ENCODE peak calls at places on chromosomes 16 and 17, in ten cellular contexts. P is HepG2, Y is K562, E is A549, U is spleen, O is uterus, N is endothelial cell of umbilical vein, C is heart left ventricle, L is ovary, G is right lobe of liver. I is an unnamed sample.

GRCh38 chr16:84925092-84925772 is 86.1 kb downstream of the ZDHHC7 start:
- DNase-seq in N (peak; percentile 23), U (peak; percentile 90), P (peak; percentile 53), Y (peak; percentile 87), L (peak; percentile 53), G (peak; percentile 75), O (no peak), C (peak; percentile 71), E (peak; percentile 48), I (peak; percentile 35)

GRCh38 chr17:74859439-74860228 is at the start of gene GRIN2C:
- DNase-seq in G (no peak), E (no peak), N (no peak), U (no peak), C (no peak), P (no peak), O (no peak), L (no peak), Y (peak; percentile 60), I (no peak)

GRCh38 chr17:81036128-81036891 is 1.4 kb downstream of the BAIAP2 start:
- DNase-seq in Y (no peak), G (peak; percentile 69), C (peak; percentile 20), N (no peak), U (peak; percentile 77), P (no peak), E (no peak), O (no peak), L (no peak), I (no peak)

GRCh38 chr17:67349420-67349819 is 17.0 kb downstream of the PSMD12 start:
- DNase-seq in N (no peak), O (no peak), L (no peak), U (no peak), C (no peak), G (no peak), Y (no peak), P (no peak), E (no peak), I (no peak)

GRCh38 chr17:10022416-10022815 is 117.3 kb upstream of the RCVRN start:
- DNase-seq in Y (no peak), L (no peak), E (no peak), C (peak; percentile 33), G (no peak), P (no peak), O (no peak), N (no peak), U (no peak), I (no peak)

GRCh38 chr16:70780546-70780945 is 20.4 kb downstream of the VAC14 start:
- DNase-seq in E (no peak), O (no peak), L (no peak), G (no peak), P (no peak), U (peak; percentile 60), N (no peak), C (no peak), Y (no peak), I (no peak)

GRCh38 chr17:6471531-6472465 is 27.5 kb downstream of the PIMREG start:
- DNase-seq in L (peak; percentile 64), C (no peak), O (no peak), Y (peak; percentile 32), G (no peak), U (no peak), E (peak; percentile 38), P (no peak), N (peak; percentile 43), I (no peak)

GRCh38 chr16:56780646-56781045 is 50.7 kb downstream of the NUP93 start:
- DNase-seq in O (no peak), G (no peak), L (no peak), N (no peak), E (no peak), P (no peak), C (no peak), Y (no peak), U (no peak), I (no peak)

GRCh38 chr16:8663192-8664089 is 11.0 kb upstream of the ABAT start:
- DNase-seq in U (peak; percentile 14), C (no peak), O (no peak), G (no peak), N (no peak), Y (no peak), P (no peak), L (no peak), E (no peak), I (no peak)

GRCh38 chr17:81665205-81666091 is 957 bp downstream of the OXLD1 start:
- DNase-seq in O (no peak), L (no peak), P (peak; percentile 47), U (no peak), N (no peak), E (peak; percentile 61), G (no peak), Y (peak; percentile 49), C (no peak), I (no peak)

GRCh38 chr16:11193494-11193893 is 62.5 kb downstream of the SOCS1 start:
- DNase-seq in N (no peak), U (no peak), P (no peak), Y (no peak), L (no peak), E (no peak), G (no peak), C (no peak), O (no peak), I (no peak)

GRCh38 chr16:47230296-47230695 is 86.6 kb upstream of the NETO2 start:
- DNase-seq in C (no peak), G (no peak), U (no peak), L (no peak), P (no peak), Y (no peak), O (no peak), E (no peak), N (no peak), I (no peak)

GRCh38 chr17:68383443-68384321 is 73.6 kb downstream of the WIPI1 start:
- DNase-seq in P (peak; percentile 99), N (peak; percentile 82), Y (no peak), E (peak; percentile 50), G (peak; percentile 65), O (peak; percentile 74), U (no peak), C (peak; percentile 42), L (peak; percentile 37), I (peak; percentile 86)
- TF ChIP-seq POLR2A in P (peak; percentile 63), N (peak; percentile 20), Y (no peak), E (no peak), G (no peak), O (no peak), U (no peak), C (no peak), L (no peak), I (no peak)

GRCh38 chr17:61053469-61053868 is 346.2 kb upstream of the TBX2 start:
- DNase-seq in U (no peak), L (no peak), Y (no peak), C (no peak), P (no peak), O (no peak), N (peak; percentile 67), E (no peak), G (no peak), I (no peak)
- TF ChIP-seq POLR2A in U (no peak), L (no peak), Y (no peak), C (no peak), P (no peak), O (no peak), N (no peak), E (no peak), G (no peak), I (no peak)

GRCh38 chr17:49132699-49133364 is at the start of gene B4GALNT2:
- DNase-seq in N (no peak), Y (no peak), L (no peak), O (no peak), U (no peak), G (no peak), E (peak; percentile 28), C (no peak), P (no peak), I (no peak)
- TF ChIP-seq POLR2A in N (no peak), Y (no peak), L (no peak), O (no peak), U (no peak), G (no peak), E (no peak), C (no peak), P (no peak), I (no peak)

GRCh38 chr17:64781810-64782555 is 119.9 kb upstream of the SMURF2 start:
- DNase-seq in P (no peak), E (no peak), C (no peak), N (no peak), O (no peak), G (peak; percentile 42), L (no peak), U (no peak), Y (no peak), I (no peak)

GRCh38 chr17:64781394-64781793 is 119.3 kb upstream of the SMURF2 start:
- DNase-seq in P (no peak), N (peak; percentile 51), Y (no peak), O (peak; percentile 44), C (peak; percentile 81), L (no peak), U (peak; percentile 95), G (peak; percentile 63), E (no peak), I (no peak)

GRCh38 chr17:64780096-64781012 is 118.2 kb upstream of the SMURF2 start:
- DNase-seq in O (no peak), C (peak; percentile 54), U (peak; percentile 92), Y (no peak), P (no peak), N (peak; percentile 49), E (peak; percentile 62), G (peak; percentile 66), L (no peak), I (peak; percentile 84)

GRCh38 chr17:64779344-64780095 is 117.4 kb upstream of the SMURF2 start:
- DNase-seq in L (no peak), O (no peak), N (no peak), C (no peak), Y (no peak), G (no peak), E (no peak), P (no peak), U (peak; percentile 85), I (no peak)

DNA sequence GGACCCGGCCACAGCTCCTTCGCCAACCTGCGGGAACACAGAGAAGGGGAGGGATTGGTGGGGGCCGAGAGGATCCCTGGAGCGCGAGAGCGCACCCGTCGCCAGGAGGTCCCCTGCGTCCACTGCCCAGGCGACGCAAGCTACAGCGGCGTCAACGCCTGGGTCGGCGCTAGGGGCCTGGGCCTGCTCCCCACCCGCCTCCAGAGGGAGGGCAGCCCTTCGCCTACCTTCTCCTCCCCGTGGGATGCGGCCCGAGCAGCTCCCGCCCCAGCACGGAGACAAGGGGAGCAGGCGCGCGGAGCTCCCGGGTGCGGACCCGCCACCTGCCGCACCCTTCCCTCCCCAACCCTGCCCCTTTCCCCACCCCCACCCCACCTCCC is 118.9 kb upstream of the SMURF2 start:
- DNase-seq in P (no peak), U (peak; percentile 84), Y (no peak), C (no peak), O (no peak), E (no peak), G (no peak), L (no peak), N (no peak), I (no peak)
- TF ChIP-seq POLR2A in P (no peak), U (no peak), Y (no peak), C (no peak), O (no peak), E (no peak), G (no peak), L (no peak), N (peak; percentile 7), I (no peak)